ENCODE peak calls at places on chromosomes 11 and 22, in five cellular contexts. G is lower lobe of right lung, T is GM23248, D is brain microvascular endothelial cell, S is ovary. W is an unnamed sample.

GRCh38 chr22:50010676-50011446 is 1.7 kb downstream of the IL17REL start:
- DNase-seq in G (peak; percentile 28), T (no peak), D (no peak), S (no peak), W (no peak)

GRCh38 chr11:121563900-121564822 is 111.4 kb upstream of the SORL1-AS1 start:
- DNase-seq in G (no peak), T (no peak), D (no peak), S (no peak), W (no peak)

GRCh38 chr11:93054881-93055280 is 85.4 kb downstream of the MTNR1B start:
- DNase-seq in G (no peak), T (peak; percentile 95), D (peak; percentile 97), S (no peak), W (peak; percentile 94)

GRCh38 chr11:9176550-9176949 is 85.2 kb upstream of the SCUBE2 start:
- DNase-seq in G (no peak), T (peak; percentile 60), D (no peak), S (no peak), W (no peak)

GRCh38 chr11:77094841-77095365 is 7.7 kb upstream of the OMP start:
- DNase-seq in G (peak; percentile 32), T (no peak), D (no peak), S (no peak), W (no peak)

GRCh38 chr22:43173566-43173965 is 13.4 kb downstream of the TTLL12 start:
- DNase-seq in G (no peak), T (no peak), D (no peak), S (no peak), W (no peak)

GRCh38 chr11:111612211-111612610 is 10.0 kb downstream of the SIK2 start:
- DNase-seq in G (no peak), T (peak; percentile 47), D (no peak), S (no peak), W (no peak)

GRCh38 chr11:121802542-121802941 is 313.5 kb downstream of the BLID start:
- DNase-seq in G (peak; percentile 59), T (no peak), D (no peak), S (peak; percentile 76), W (no peak)

GRCh38 chr11:86741489-86742435 is 58.6 kb upstream of the PRSS23 start:
- DNase-seq in G (no peak), T (peak; percentile 91), D (peak; percentile 87), S (no peak), W (peak; percentile 91)

GRCh38 chr22:19303785-19304184 is 12.3 kb upstream of the CLTCL1 start:
- DNase-seq in G (no peak), T (no peak), D (no peak), S (no peak), W (no peak)
- H3K27ac ChIP-seq in G (no peak overlapping the region), T (no peak overlapping the region), D (no peak overlapping the region), S (no peak overlapping the region), W (no peak overlapping the region)

DNA sequence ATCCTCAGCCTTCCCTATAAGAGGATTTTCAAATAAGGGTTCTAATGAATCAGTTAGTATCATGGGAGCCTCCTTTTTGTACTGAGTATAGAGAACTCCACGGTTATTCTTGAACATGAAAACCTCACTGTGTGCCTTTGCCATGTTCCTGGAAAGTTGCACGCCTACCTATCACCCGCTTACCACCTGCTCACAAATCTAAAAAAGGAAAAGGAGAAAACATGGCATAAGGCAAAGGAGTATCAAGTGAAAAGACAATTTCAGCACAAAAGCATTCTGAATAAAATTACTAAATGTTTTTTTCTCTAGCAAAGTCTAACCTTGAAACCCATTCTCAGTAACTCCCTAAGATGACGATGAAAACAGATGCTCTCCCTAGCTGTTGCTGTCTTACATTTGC is 511.8 kb upstream of the API5 start:
- DNase-seq in G (no peak), T (no peak), D (no peak), S (no peak), W (no peak)
- H3K27ac ChIP-seq in G (no peak overlapping the region), T (no peak overlapping the region), D (no peak overlapping the region), S (no peak overlapping the region), W (no peak overlapping the region)

GRCh38 chr11:67105964-67106363 is 13.1 kb upstream of the KDM2A start:
- DNase-seq in G (no peak), T (no peak), D (no peak), S (no peak), W (no peak)

GRCh38 chr11:67098799-67099198 is 20.3 kb upstream of the KDM2A start:
- DNase-seq in G (no peak), T (no peak), D (no peak), S (no peak), W (no peak)

GRCh38 chr11:67099841-67100324 is 19.2 kb upstream of the KDM2A start:
- DNase-seq in G (no peak), T (no peak), D (no peak), S (no peak), W (no peak)

DNA sequence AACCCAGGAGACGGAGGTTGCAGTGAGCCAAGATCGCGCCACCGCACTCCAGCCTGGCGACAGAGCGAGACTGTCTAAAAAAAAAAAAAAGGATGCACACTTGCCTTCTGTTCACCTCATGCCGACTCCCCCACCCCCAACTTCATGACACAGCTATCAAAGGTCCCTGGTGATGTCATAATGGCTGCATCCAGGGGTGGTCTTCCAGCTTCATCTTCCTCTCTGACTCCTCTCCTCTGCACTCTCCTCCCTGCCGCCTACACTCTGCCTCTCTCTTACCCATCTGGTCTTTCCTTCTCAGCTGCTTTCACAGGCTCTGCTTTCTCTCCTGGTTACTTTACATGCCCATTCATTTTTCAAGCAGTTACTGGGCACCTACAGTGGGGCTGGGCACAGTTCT is 16.4 kb upstream of the KDM2A start:
- DNase-seq in G (no peak), T (no peak), D (no peak), S (no peak), W (no peak)
- H3K27ac ChIP-seq in G (no peak overlapping the region), T (no peak overlapping the region), D (no peak overlapping the region), S (no peak overlapping the region), W (no peak overlapping the region)

GRCh38 chr22:19672054-19672776 is 42.1 kb upstream of the SEPTIN5 start:
- DNase-seq in G (no peak), T (no peak), D (no peak), S (no peak), W (no peak)
- H3K27ac ChIP-seq in G (no peak overlapping the region), T (no peak overlapping the region), D (no peak overlapping the region), S (no peak overlapping the region), W (no peak overlapping the region)

GRCh38 chr11:11336664-11337063 is 16.4 kb downstream of the CSNK2A3 start:
- DNase-seq in G (no peak), T (no peak), D (no peak), S (no peak), W (no peak)
- H3K27ac ChIP-seq in G (no peak overlapping the region), T (no peak overlapping the region), D (no peak overlapping the region), S (no peak overlapping the region), W (no peak overlapping the region)

GRCh38 chr11:395866-396265 is 1.9 kb downstream of the PKP3 start:
- DNase-seq in G (no peak), T (peak; percentile 41), D (no peak), S (no peak), W (no peak)
- H3K27ac ChIP-seq in G (no peak overlapping the region), T (no peak overlapping the region), D (no peak overlapping the region), S (no peak overlapping the region), W (no peak overlapping the region)

DNA sequence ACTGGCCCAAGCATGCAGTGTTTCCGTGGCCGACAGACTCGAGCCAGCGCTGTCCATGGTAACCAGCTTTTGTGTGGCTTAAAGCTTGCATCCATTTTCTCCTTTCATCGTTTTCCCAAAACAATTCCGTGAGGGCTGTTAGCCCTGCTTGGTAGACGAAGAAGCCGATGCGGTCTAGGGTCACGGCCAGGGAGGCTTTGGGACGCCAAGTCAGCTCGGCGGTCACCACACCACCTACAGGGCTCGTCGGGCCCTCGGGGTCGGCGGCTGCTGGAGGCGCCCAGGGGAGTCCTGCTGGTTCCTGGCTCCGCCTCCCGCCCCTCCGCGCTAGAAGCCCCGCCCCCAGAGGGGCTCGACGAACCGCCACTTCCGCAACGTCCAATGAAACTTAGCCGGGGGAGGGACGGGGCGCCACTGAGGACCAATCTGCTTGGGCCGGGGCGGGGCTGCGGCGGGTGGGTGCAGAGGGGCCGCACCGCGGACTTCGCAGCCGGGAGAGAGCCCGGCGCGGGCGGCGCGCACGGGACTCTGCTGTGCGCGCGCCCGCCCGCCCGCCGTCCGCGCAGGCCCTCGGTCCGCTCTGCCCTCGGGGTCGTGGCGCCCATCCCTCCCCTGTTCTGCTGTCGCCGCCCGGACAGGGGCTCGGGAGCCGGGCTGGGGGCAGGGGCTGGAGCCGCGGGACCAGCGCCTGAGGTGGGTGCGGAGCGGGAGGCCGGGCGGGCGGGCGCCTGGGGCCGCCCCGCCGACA is at the start of gene TIGD3:
- DNase-seq in G (peak; percentile 97), T (peak; percentile 98), D (peak; percentile 92), S (peak; percentile 98), W (peak; percentile 98)
- H3K27ac ChIP-seq in G (peak within 1 kb of the TSS; percentile 22), T (peak within 1 kb of the TSS; percentile 20), D (no peak within 1 kb of the TSS), S (peak within 1 kb of the TSS; percentile 60), W (no peak within 1 kb of the TSS)

GRCh38 chr11:103047837-103048236 is 44.1 kb downstream of the DCUN1D5 start:
- DNase-seq in G (no peak), T (peak; percentile 25), D (no peak), S (no peak), W (no peak)
- H3K27ac ChIP-seq in G (no peak overlapping the region), T (no peak overlapping the region), D (no peak overlapping the region), S (no peak overlapping the region), W (no peak overlapping the region)

W was measured in PC-3.